ENCODE peak calls at places on chromosomes 7 and 10, in eight cellular contexts. One of them, this sample, is unnamed.
A peak's percentile ranks its signal among the peaks of the same experiment; 100 is the strongest.

GRCh38 chr10:86306628-86307278 is 59.8 kb downstream of the GRID1 start:
- DNase-seq in stimulated activated CD4-positive, alpha-beta T cell treated with anti-CD3 and anti-CD28 coated beads, TNF-alpha, amount 100 ng/mL, for 4 hours: no peak
- DNase-seq in MG63: peak; percentile 15
- DNase-seq in caudate nucleus: no peak
- DNase-seq in anterior cingulate cortex: no peak
- DNase-seq in activated T-helper 1 cell treated with anti-CD3 and anti-CD28 coated beads, Interleukin-12 subunit alpha, Interleukin-12 subunit beta, Interleukin-2, Interleukin-4 antibody, amounts not matched to agents 30 ng/mL and 10 ng/mL and 1 ng/mL, durations not matched to agents 14 hours and 24 hours and 36 hours: no peak
- DNase-seq in adrenal gland: no peak
- DNase-seq in EH: peak; percentile 39
- DNase-seq in this sample: no peak

GRCh38 chr7:103127006-103127405 is 21.9 kb downstream of the NAPEPLD start:
- DNase-seq in EH: no peak
- DNase-seq in MG63: no peak
- DNase-seq in anterior cingulate cortex: no peak
- DNase-seq in caudate nucleus: no peak
- DNase-seq in adrenal gland: no peak
- DNase-seq in activated T-helper 1 cell treated with anti-CD3 and anti-CD28 coated beads, Interleukin-12 subunit alpha, Interleukin-12 subunit beta, Interleukin-2, Interleukin-4 antibody, amounts not matched to agents 30 ng/mL and 10 ng/mL and 1 ng/mL, durations not matched to agents 14 hours and 24 hours and 36 hours: no peak
- DNase-seq in stimulated activated CD4-positive, alpha-beta T cell treated with anti-CD3 and anti-CD28 coated beads, TNF-alpha, amount 100 ng/mL, for 4 hours: no peak
- DNase-seq in this sample: no peak

GRCh38 chr7:100171087-100171681 is 2.8 kb upstream of the GAL3ST4 start:
- DNase-seq in anterior cingulate cortex: no peak
- DNase-seq in EH: no peak
- DNase-seq in caudate nucleus: no peak
- DNase-seq in stimulated activated CD4-positive, alpha-beta T cell treated with anti-CD3 and anti-CD28 coated beads, TNF-alpha, amount 100 ng/mL, for 4 hours: no peak
- DNase-seq in activated T-helper 1 cell treated with anti-CD3 and anti-CD28 coated beads, Interleukin-12 subunit alpha, Interleukin-12 subunit beta, Interleukin-2, Interleukin-4 antibody, amounts not matched to agents 30 ng/mL and 10 ng/mL and 1 ng/mL, durations not matched to agents 14 hours and 24 hours and 36 hours: no peak
- DNase-seq in MG63: no peak
- DNase-seq in adrenal gland: no peak
- DNase-seq in this sample: peak; percentile 42

GRCh38 chr10:12504628-12505027 is 155.3 kb downstream of the CAMK1D start:
- DNase-seq in activated T-helper 1 cell treated with anti-CD3 and anti-CD28 coated beads, Interleukin-12 subunit alpha, Interleukin-12 subunit beta, Interleukin-2, Interleukin-4 antibody, amounts not matched to agents 30 ng/mL and 10 ng/mL and 1 ng/mL, durations not matched to agents 14 hours and 24 hours and 36 hours: no peak
- DNase-seq in EH: no peak
- DNase-seq in stimulated activated CD4-positive, alpha-beta T cell treated with anti-CD3 and anti-CD28 coated beads, TNF-alpha, amount 100 ng/mL, for 4 hours: no peak
- DNase-seq in caudate nucleus: no peak
- DNase-seq in adrenal gland: no peak
- DNase-seq in MG63: no peak
- DNase-seq in anterior cingulate cortex: no peak
- DNase-seq in this sample: no peak

GRCh38 chr10:8489823-8490222 is 435.3 kb downstream of the GATA3 start:
- DNase-seq in stimulated activated CD4-positive, alpha-beta T cell treated with anti-CD3 and anti-CD28 coated beads, TNF-alpha, amount 100 ng/mL, for 4 hours: no peak
- DNase-seq in caudate nucleus: no peak
- DNase-seq in anterior cingulate cortex: no peak
- DNase-seq in EH: no peak
- DNase-seq in MG63: no peak
- DNase-seq in adrenal gland: no peak
- DNase-seq in activated T-helper 1 cell treated with anti-CD3 and anti-CD28 coated beads, Interleukin-12 subunit alpha, Interleukin-12 subunit beta, Interleukin-2, Interleukin-4 antibody, amounts not matched to agents 30 ng/mL and 10 ng/mL and 1 ng/mL, durations not matched to agents 14 hours and 24 hours and 36 hours: no peak
- DNase-seq in this sample: no peak

GRCh38 chr10:59098811-59099452 is 77.5 kb upstream of the PHYHIPL start:
- DNase-seq in caudate nucleus: no peak
- DNase-seq in EH: peak; percentile 49
- DNase-seq in stimulated activated CD4-positive, alpha-beta T cell treated with anti-CD3 and anti-CD28 coated beads, TNF-alpha, amount 100 ng/mL, for 4 hours: no peak
- DNase-seq in anterior cingulate cortex: no peak
- DNase-seq in MG63: no peak
- DNase-seq in activated T-helper 1 cell treated with anti-CD3 and anti-CD28 coated beads, Interleukin-12 subunit alpha, Interleukin-12 subunit beta, Interleukin-2, Interleukin-4 antibody, amounts not matched to agents 30 ng/mL and 10 ng/mL and 1 ng/mL, durations not matched to agents 14 hours and 24 hours and 36 hours: no peak
- DNase-seq in adrenal gland: no peak
- DNase-seq in this sample: no peak

GRCh38 chr7:142323706-142324105 is 65.8 kb upstream of the PRSS58 start:
- DNase-seq in stimulated activated CD4-positive, alpha-beta T cell treated with anti-CD3 and anti-CD28 coated beads, TNF-alpha, amount 100 ng/mL, for 4 hours: no peak
- DNase-seq in MG63: peak; percentile 27
- DNase-seq in activated T-helper 1 cell treated with anti-CD3 and anti-CD28 coated beads, Interleukin-12 subunit alpha, Interleukin-12 subunit beta, Interleukin-2, Interleukin-4 antibody, amounts not matched to agents 30 ng/mL and 10 ng/mL and 1 ng/mL, durations not matched to agents 14 hours and 24 hours and 36 hours: no peak
- DNase-seq in anterior cingulate cortex: peak; percentile 27
- DNase-seq in EH: peak; percentile 6
- DNase-seq in adrenal gland: no peak
- DNase-seq in caudate nucleus: peak; percentile 50
- DNase-seq in this sample: peak; percentile 34

GRCh38 chr10:58588673-58589265 is 76.1 kb downstream of the BICC1 start:
- DNase-seq in adrenal gland: no peak
- DNase-seq in EH: no peak
- DNase-seq in anterior cingulate cortex: no peak
- DNase-seq in activated T-helper 1 cell treated with anti-CD3 and anti-CD28 coated beads, Interleukin-12 subunit alpha, Interleukin-12 subunit beta, Interleukin-2, Interleukin-4 antibody, amounts not matched to agents 30 ng/mL and 10 ng/mL and 1 ng/mL, durations not matched to agents 14 hours and 24 hours and 36 hours: no peak
- DNase-seq in caudate nucleus: no peak
- DNase-seq in MG63: peak; percentile 4
- DNase-seq in stimulated activated CD4-positive, alpha-beta T cell treated with anti-CD3 and anti-CD28 coated beads, TNF-alpha, amount 100 ng/mL, for 4 hours: no peak
- DNase-seq in this sample: no peak

GRCh38 chr7:30238721-30239441 is 45.5 kb upstream of the ZNRF2 start:
- DNase-seq in activated T-helper 1 cell treated with anti-CD3 and anti-CD28 coated beads, Interleukin-12 subunit alpha, Interleukin-12 subunit beta, Interleukin-2, Interleukin-4 antibody, amounts not matched to agents 30 ng/mL and 10 ng/mL and 1 ng/mL, durations not matched to agents 14 hours and 24 hours and 36 hours: no peak
- DNase-seq in caudate nucleus: no peak
- DNase-seq in stimulated activated CD4-positive, alpha-beta T cell treated with anti-CD3 and anti-CD28 coated beads, TNF-alpha, amount 100 ng/mL, for 4 hours: no peak
- DNase-seq in EH: peak; percentile 49
- DNase-seq in MG63: peak; percentile 65
- DNase-seq in adrenal gland: peak; percentile 43
- DNase-seq in anterior cingulate cortex: no peak
- DNase-seq in this sample: peak; percentile 64

GRCh38 chr10:62093863-62094291 is 174.8 kb downstream of the RTKN2 start:
- DNase-seq in MG63: peak; percentile 33
- DNase-seq in adrenal gland: no peak
- DNase-seq in activated T-helper 1 cell treated with anti-CD3 and anti-CD28 coated beads, Interleukin-12 subunit alpha, Interleukin-12 subunit beta, Interleukin-2, Interleukin-4 antibody, amounts not matched to agents 30 ng/mL and 10 ng/mL and 1 ng/mL, durations not matched to agents 14 hours and 24 hours and 36 hours: no peak
- DNase-seq in stimulated activated CD4-positive, alpha-beta T cell treated with anti-CD3 and anti-CD28 coated beads, TNF-alpha, amount 100 ng/mL, for 4 hours: no peak
- DNase-seq in EH: peak; percentile 93
- DNase-seq in anterior cingulate cortex: no peak
- DNase-seq in caudate nucleus: no peak
- DNase-seq in this sample: no peak

GRCh38 chr10:17657116-17657500 is 13.2 kb downstream of the STAM start:
- DNase-seq in adrenal gland: no peak
- DNase-seq in MG63: no peak
- DNase-seq in EH: no peak
- DNase-seq in anterior cingulate cortex: no peak
- DNase-seq in stimulated activated CD4-positive, alpha-beta T cell treated with anti-CD3 and anti-CD28 coated beads, TNF-alpha, amount 100 ng/mL, for 4 hours: no peak
- DNase-seq in caudate nucleus: no peak
- DNase-seq in activated T-helper 1 cell treated with anti-CD3 and anti-CD28 coated beads, Interleukin-12 subunit alpha, Interleukin-12 subunit beta, Interleukin-2, Interleukin-4 antibody, amounts not matched to agents 30 ng/mL and 10 ng/mL and 1 ng/mL, durations not matched to agents 14 hours and 24 hours and 36 hours: no peak
- DNase-seq in this sample: no peak

GRCh38 chr10:128369101-128369650 is 243.0 kb upstream of the MKI67 start:
- DNase-seq in caudate nucleus: no peak
- DNase-seq in anterior cingulate cortex: no peak
- DNase-seq in activated T-helper 1 cell treated with anti-CD3 and anti-CD28 coated beads, Interleukin-12 subunit alpha, Interleukin-12 subunit beta, Interleukin-2, Interleukin-4 antibody, amounts not matched to agents 30 ng/mL and 10 ng/mL and 1 ng/mL, durations not matched to agents 14 hours and 24 hours and 36 hours: no peak
- DNase-seq in MG63: no peak
- DNase-seq in adrenal gland: no peak
- DNase-seq in stimulated activated CD4-positive, alpha-beta T cell treated with anti-CD3 and anti-CD28 coated beads, TNF-alpha, amount 100 ng/mL, for 4 hours: no peak
- DNase-seq in EH: no peak
- DNase-seq in this sample: no peak

GRCh38 chr10:12800302-12800701 is 201.2 kb downstream of the CCDC3 start:
- DNase-seq in caudate nucleus: no peak
- DNase-seq in activated T-helper 1 cell treated with anti-CD3 and anti-CD28 coated beads, Interleukin-12 subunit alpha, Interleukin-12 subunit beta, Interleukin-2, Interleukin-4 antibody, amounts not matched to agents 30 ng/mL and 10 ng/mL and 1 ng/mL, durations not matched to agents 14 hours and 24 hours and 36 hours: no peak
- DNase-seq in EH: no peak
- DNase-seq in anterior cingulate cortex: no peak
- DNase-seq in MG63: no peak
- DNase-seq in adrenal gland: no peak
- DNase-seq in stimulated activated CD4-positive, alpha-beta T cell treated with anti-CD3 and anti-CD28 coated beads, TNF-alpha, amount 100 ng/mL, for 4 hours: no peak
- DNase-seq in this sample: no peak

GRCh38 chr7:43211276-43211675 is 98.8 kb downstream of the HECW1 start:
- DNase-seq in anterior cingulate cortex: no peak
- DNase-seq in EH: peak; percentile 25
- DNase-seq in stimulated activated CD4-positive, alpha-beta T cell treated with anti-CD3 and anti-CD28 coated beads, TNF-alpha, amount 100 ng/mL, for 4 hours: no peak
- DNase-seq in adrenal gland: no peak
- DNase-seq in activated T-helper 1 cell treated with anti-CD3 and anti-CD28 coated beads, Interleukin-12 subunit alpha, Interleukin-12 subunit beta, Interleukin-2, Interleukin-4 antibody, amounts not matched to agents 30 ng/mL and 10 ng/mL and 1 ng/mL, durations not matched to agents 14 hours and 24 hours and 36 hours: no peak
- DNase-seq in MG63: no peak
- DNase-seq in caudate nucleus: no peak
- DNase-seq in this sample: no peak

GRCh38 chr10:124830445-124830844 is 28.8 kb downstream of the ABRAXAS2 start:
- DNase-seq in adrenal gland: peak; percentile 27
- DNase-seq in anterior cingulate cortex: no peak
- DNase-seq in EH: no peak
- DNase-seq in caudate nucleus: no peak
- DNase-seq in activated T-helper 1 cell treated with anti-CD3 and anti-CD28 coated beads, Interleukin-12 subunit alpha, Interleukin-12 subunit beta, Interleukin-2, Interleukin-4 antibody, amounts not matched to agents 30 ng/mL and 10 ng/mL and 1 ng/mL, durations not matched to agents 14 hours and 24 hours and 36 hours: no peak
- DNase-seq in stimulated activated CD4-positive, alpha-beta T cell treated with anti-CD3 and anti-CD28 coated beads, TNF-alpha, amount 100 ng/mL, for 4 hours: no peak
- DNase-seq in MG63: no peak
- DNase-seq in this sample: no peak

GRCh38 chr10:102122450-102122849 is 2.3 kb upstream of the LDB1 start:
- DNase-seq in adrenal gland: no peak
- DNase-seq in EH: no peak
- DNase-seq in anterior cingulate cortex: no peak
- DNase-seq in activated T-helper 1 cell treated with anti-CD3 and anti-CD28 coated beads, Interleukin-12 subunit alpha, Interleukin-12 subunit beta, Interleukin-2, Interleukin-4 antibody, amounts not matched to agents 30 ng/mL and 10 ng/mL and 1 ng/mL, durations not matched to agents 14 hours and 24 hours and 36 hours: no peak
- DNase-seq in MG63: no peak
- DNase-seq in stimulated activated CD4-positive, alpha-beta T cell treated with anti-CD3 and anti-CD28 coated beads, TNF-alpha, amount 100 ng/mL, for 4 hours: no peak
- DNase-seq in caudate nucleus: no peak
- DNase-seq in this sample: no peak

GRCh38 chr10:2920638-2921037 is 146.7 kb upstream of the PFKP start:
- DNase-seq in MG63: no peak
- DNase-seq in stimulated activated CD4-positive, alpha-beta T cell treated with anti-CD3 and anti-CD28 coated beads, TNF-alpha, amount 100 ng/mL, for 4 hours: no peak
- DNase-seq in EH: no peak
- DNase-seq in caudate nucleus: no peak
- DNase-seq in anterior cingulate cortex: no peak
- DNase-seq in activated T-helper 1 cell treated with anti-CD3 and anti-CD28 coated beads, Interleukin-12 subunit alpha, Interleukin-12 subunit beta, Interleukin-2, Interleukin-4 antibody, amounts not matched to agents 30 ng/mL and 10 ng/mL and 1 ng/mL, durations not matched to agents 14 hours and 24 hours and 36 hours: no peak
- DNase-seq in adrenal gland: no peak
- DNase-seq in this sample: no peak

GRCh38 chr7:101880536-101881443 is 63.4 kb downstream of the CUX1 start:
- DNase-seq in EH: peak; percentile 79
- DNase-seq in adrenal gland: no peak
- DNase-seq in caudate nucleus: no peak
- DNase-seq in activated T-helper 1 cell treated with anti-CD3 and anti-CD28 coated beads, Interleukin-12 subunit alpha, Interleukin-12 subunit beta, Interleukin-2, Interleukin-4 antibody, amounts not matched to agents 30 ng/mL and 10 ng/mL and 1 ng/mL, durations not matched to agents 14 hours and 24 hours and 36 hours: no peak
- DNase-seq in stimulated activated CD4-positive, alpha-beta T cell treated with anti-CD3 and anti-CD28 coated beads, TNF-alpha, amount 100 ng/mL, for 4 hours: no peak
- DNase-seq in anterior cingulate cortex: no peak
- DNase-seq in MG63: no peak
- DNase-seq in this sample: no peak

GRCh38 chr10:117788911-117789310 is 246.4 kb downstream of the EMX2 start:
- DNase-seq in activated T-helper 1 cell treated with anti-CD3 and anti-CD28 coated beads, Interleukin-12 subunit alpha, Interleukin-12 subunit beta, Interleukin-2, Interleukin-4 antibody, amounts not matched to agents 30 ng/mL and 10 ng/mL and 1 ng/mL, durations not matched to agents 14 hours and 24 hours and 36 hours: no peak
- DNase-seq in adrenal gland: no peak
- DNase-seq in MG63: no peak
- DNase-seq in EH: no peak
- DNase-seq in anterior cingulate cortex: no peak
- DNase-seq in caudate nucleus: no peak
- DNase-seq in stimulated activated CD4-positive, alpha-beta T cell treated with anti-CD3 and anti-CD28 coated beads, TNF-alpha, amount 100 ng/mL, for 4 hours: no peak
- DNase-seq in this sample: no peak

GRCh38 chr10:125160856-125161569 is 650 bp upstream of the CTBP2 start:
- DNase-seq in adrenal gland: peak; percentile 74
- DNase-seq in MG63: peak; percentile 94
- DNase-seq in EH: peak; percentile 91
- DNase-seq in caudate nucleus: peak; percentile 69
- DNase-seq in anterior cingulate cortex: peak; percentile 53
- DNase-seq in activated T-helper 1 cell treated with anti-CD3 and anti-CD28 coated beads, Interleukin-12 subunit alpha, Interleukin-12 subunit beta, Interleukin-2, Interleukin-4 antibody, amounts not matched to agents 30 ng/mL and 10 ng/mL and 1 ng/mL, durations not matched to agents 14 hours and 24 hours and 36 hours: no peak
- DNase-seq in stimulated activated CD4-positive, alpha-beta T cell treated with anti-CD3 and anti-CD28 coated beads, TNF-alpha, amount 100 ng/mL, for 4 hours: no peak
- DNase-seq in this sample: peak; percentile 72

GRCh38 chr10:87850742-87851205 is 12.6 kb downstream of the KLLN start:
- DNase-seq in MG63: peak; percentile 42
- DNase-seq in stimulated activated CD4-positive, alpha-beta T cell treated with anti-CD3 and anti-CD28 coated beads, TNF-alpha, amount 100 ng/mL, for 4 hours: peak; percentile 21
- DNase-seq in adrenal gland: peak; percentile 55
- DNase-seq in activated T-helper 1 cell treated with anti-CD3 and anti-CD28 coated beads, Interleukin-12 subunit alpha, Interleukin-12 subunit beta, Interleukin-2, Interleukin-4 antibody, amounts not matched to agents 30 ng/mL and 10 ng/mL and 1 ng/mL, durations not matched to agents 14 hours and 24 hours and 36 hours: peak; percentile 40
- DNase-seq in anterior cingulate cortex: peak; percentile 6
- DNase-seq in EH: peak; percentile 74
- DNase-seq in caudate nucleus: peak; percentile 34
- DNase-seq in this sample: peak; percentile 68

GRCh38 chr10:45160266-45160665 is 155.1 kb downstream of the OR13A1 start:
- DNase-seq in MG63: peak; percentile 5
- DNase-seq in caudate nucleus: no peak
- DNase-seq in EH: peak; percentile 15
- DNase-seq in adrenal gland: no peak
- DNase-seq in stimulated activated CD4-positive, alpha-beta T cell treated with anti-CD3 and anti-CD28 coated beads, TNF-alpha, amount 100 ng/mL, for 4 hours: no peak
- DNase-seq in activated T-helper 1 cell treated with anti-CD3 and anti-CD28 coated beads, Interleukin-12 subunit alpha, Interleukin-12 subunit beta, Interleukin-2, Interleukin-4 antibody, amounts not matched to agents 30 ng/mL and 10 ng/mL and 1 ng/mL, durations not matched to agents 14 hours and 24 hours and 36 hours: no peak
- DNase-seq in anterior cingulate cortex: no peak
- DNase-seq in this sample: no peak

GRCh38 chr7:65840446-65840845 is 32.4 kb upstream of the VKORC1L1 start:
- DNase-seq in EH: no peak
- DNase-seq in MG63: no peak
- DNase-seq in stimulated activated CD4-positive, alpha-beta T cell treated with anti-CD3 and anti-CD28 coated beads, TNF-alpha, amount 100 ng/mL, for 4 hours: no peak
- DNase-seq in activated T-helper 1 cell treated with anti-CD3 and anti-CD28 coated beads, Interleukin-12 subunit alpha, Interleukin-12 subunit beta, Interleukin-2, Interleukin-4 antibody, amounts not matched to agents 30 ng/mL and 10 ng/mL and 1 ng/mL, durations not matched to agents 14 hours and 24 hours and 36 hours: no peak
- DNase-seq in anterior cingulate cortex: no peak
- DNase-seq in caudate nucleus: no peak
- DNase-seq in adrenal gland: no peak
- DNase-seq in this sample: no peak

GRCh38 chr7:17679427-17679826 is 260.9 kb downstream of the SNX13 start:
- DNase-seq in adrenal gland: no peak
- DNase-seq in caudate nucleus: no peak
- DNase-seq in activated T-helper 1 cell treated with anti-CD3 and anti-CD28 coated beads, Interleukin-12 subunit alpha, Interleukin-12 subunit beta, Interleukin-2, Interleukin-4 antibody, amounts not matched to agents 30 ng/mL and 10 ng/mL and 1 ng/mL, durations not matched to agents 14 hours and 24 hours and 36 hours: no peak
- DNase-seq in anterior cingulate cortex: no peak
- DNase-seq in stimulated activated CD4-positive, alpha-beta T cell treated with anti-CD3 and anti-CD28 coated beads, TNF-alpha, amount 100 ng/mL, for 4 hours: no peak
- DNase-seq in EH: peak; percentile 78
- DNase-seq in MG63: no peak
- DNase-seq in this sample: no peak

GRCh38 chr7:150621376-150621775 is 10.8 kb downstream of the GIMAP6 start:
- DNase-seq in stimulated activated CD4-positive, alpha-beta T cell treated with anti-CD3 and anti-CD28 coated beads, TNF-alpha, amount 100 ng/mL, for 4 hours: no peak
- DNase-seq in anterior cingulate cortex: no peak
- DNase-seq in MG63: no peak
- DNase-seq in adrenal gland: no peak
- DNase-seq in activated T-helper 1 cell treated with anti-CD3 and anti-CD28 coated beads, Interleukin-12 subunit alpha, Interleukin-12 subunit beta, Interleukin-2, Interleukin-4 antibody, amounts not matched to agents 30 ng/mL and 10 ng/mL and 1 ng/mL, durations not matched to agents 14 hours and 24 hours and 36 hours: no peak
- DNase-seq in caudate nucleus: no peak
- DNase-seq in EH: no peak
- DNase-seq in this sample: no peak

GRCh38 chr10:124307531-124308350 is 111.0 kb downstream of the OAT start:
- DNase-seq in caudate nucleus: no peak
- DNase-seq in stimulated activated CD4-positive, alpha-beta T cell treated with anti-CD3 and anti-CD28 coated beads, TNF-alpha, amount 100 ng/mL, for 4 hours: no peak
- DNase-seq in EH: no peak
- DNase-seq in anterior cingulate cortex: no peak
- DNase-seq in activated T-helper 1 cell treated with anti-CD3 and anti-CD28 coated beads, Interleukin-12 subunit alpha, Interleukin-12 subunit beta, Interleukin-2, Interleukin-4 antibody, amounts not matched to agents 30 ng/mL and 10 ng/mL and 1 ng/mL, durations not matched to agents 14 hours and 24 hours and 36 hours: no peak
- DNase-seq in MG63: no peak
- DNase-seq in adrenal gland: no peak
- DNase-seq in this sample: no peak

This sample was measured in transverse colon.